ENCODE peak calls at places on chromosomes 1 and 21, in six cellular contexts. W, T, H, K, R and V are unnamed samples.

GRCh38 chr21:39345440-39345839 is 3.4 kb downstream of the HMGN1 start:
- DNase-seq in W (no peak), T (no peak), H (no peak), K (no peak), R (no peak), V (no peak)

GRCh38 chr1:56375184-56375837 is 204.1 kb downstream of the PLPP3 start:
- DNase-seq in W (no peak), T (peak; percentile 95), H (no peak), K (peak; percentile 36), R (no peak), V (no peak)

GRCh38 chr1:246567258-246568235 is 1.3 kb downstream of the CNST start:
- DNase-seq in W (no peak), T (no peak), H (no peak), K (no peak), R (no peak), V (no peak)

GRCh38 chr1:9400425-9401079 is 107.9 kb downstream of the SPSB1 start:
- DNase-seq in W (no peak), T (no peak), H (peak; percentile 33), K (no peak), R (no peak), V (no peak)

GRCh38 chr21:38911523-38912354 is 106.0 kb downstream of the ETS2 start:
- DNase-seq in W (no peak), T (no peak), H (no peak), K (no peak), R (no peak), V (no peak)

GRCh38 chr1:24743404-24744211 is 1.6 kb upstream of the CLIC4 start:
- DNase-seq in W (no peak), T (no peak), H (no peak), K (no peak), R (no peak), V (no peak)

GRCh38 chr21:46217511-46218196 is 10.9 kb downstream of the LSS start:
- DNase-seq in W (no peak), T (no peak), H (no peak), K (no peak), R (no peak), V (no peak)

GRCh38 chr1:876428-876827 is 47.3 kb upstream of the SAMD11 start:
- DNase-seq in W (no peak), T (no peak), H (no peak), K (no peak), R (no peak), V (no peak)

GRCh38 chr1:172429324-172430127 is 9.0 kb downstream of the C1orf105 start:
- DNase-seq in W (peak; percentile 20), T (peak; percentile 30), H (peak; percentile 12), K (peak; percentile 16), R (no peak), V (peak; percentile 63)

GRCh38 chr1:23910553-23911246 is 2.5 kb downstream of the CNR2 start:
- DNase-seq in W (no peak), T (no peak), H (no peak), K (no peak), R (no peak), V (no peak)

GRCh38 chr1:24961334-24961733 is 31.3 kb upstream of the RUNX3 start:
- DNase-seq in W (no peak), T (no peak), H (no peak), K (no peak), R (no peak), V (no peak)

GRCh38 chr1:228148971-228149340 is 774 bp upstream of the GJC2 start:
- DNase-seq in W (no peak), T (no peak), H (no peak), K (no peak), R (no peak), V (no peak)

GRCh38 chr1:208100906-208101305 is 143.3 kb downstream of the PLXNA2 start:
- DNase-seq in W (no peak), T (peak; percentile 90), H (no peak), K (no peak), R (no peak), V (no peak)

GRCh38 chr21:33543505-33544129 is 779 bp downstream of the SON start:
- DNase-seq in W (peak; percentile 74), T (no peak), H (no peak), K (peak; percentile 29), R (peak; percentile 70), V (no peak)

GRCh38 chr1:58779059-58779754 is 4.6 kb downstream of the JUN start:
- DNase-seq in W (no peak), T (no peak), H (no peak), K (no peak), R (no peak), V (no peak)

GRCh38 chr1:178693368-178693767 is 31.7 kb upstream of the RALGPS2 start:
- DNase-seq in W (no peak), T (no peak), H (no peak), K (no peak), R (no peak), V (peak; percentile 21)

GRCh38 chr1:65939636-65940035 is 146.9 kb downstream of the PDE4B start:
- DNase-seq in W (no peak), T (no peak), H (no peak), K (no peak), R (no peak), V (no peak)

GRCh38 chr1:37513795-37514349 is 694 bp downstream of the MEAF6 start:
- DNase-seq in W (peak; percentile 58), T (peak; percentile 91), H (peak; percentile 6), K (peak; percentile 26), R (peak; percentile 43), V (no peak)

GRCh38 chr1:30331415-30332065 is 391.8 kb downstream of the MATN1 start:
- DNase-seq in W (no peak), T (no peak), H (no peak), K (no peak), R (no peak), V (no peak)

GRCh38 chr1:2314297-2314802 is 77.0 kb downstream of the MORN1 start:
- DNase-seq in W (peak; percentile 11), T (no peak), H (no peak), K (no peak), R (no peak), V (no peak)

GRCh38 chr1:201445300-201445699 is 23.7 kb downstream of the PHLDA3 start:
- DNase-seq in W (no peak), T (no peak), H (no peak), K (no peak), R (no peak), V (no peak)

GRCh38 chr1:33802268-33802667 is 61.6 kb upstream of the HMGB4 start:
- DNase-seq in W (no peak), T (no peak), H (no peak), K (no peak), R (no peak), V (no peak)

GRCh38 chr1:163168053-163168452 is 34.7 kb downstream of the RGS5 start:
- DNase-seq in W (no peak), T (peak; percentile 36), H (no peak), K (no peak), R (no peak), V (peak; percentile 43)

GRCh38 chr1:224057461-224058199 is 56.3 kb upstream of the FBXO28 start:
- DNase-seq in W (no peak), T (no peak), H (no peak), K (no peak), R (no peak), V (no peak)

GRCh38 chr1:7127322-7128050 is 342.2 kb downstream of the CAMTA1 start:
- DNase-seq in W (no peak), T (no peak), H (no peak), K (no peak), R (no peak), V (no peak)

GRCh38 chr1:231020816-231021215 is 19.2 kb downstream of the FAM89A start:
- DNase-seq in W (no peak), T (no peak), H (no peak), K (no peak), R (no peak), V (no peak)

GRCh38 chr1:81693316-81693715 is 107.4 kb upstream of the ADGRL2 start:
- DNase-seq in W (no peak), T (no peak), H (no peak), K (no peak), R (no peak), V (no peak)

GRCh38 chr21:44709426-44710293 is 1.7 kb downstream of the TSPEAR start:
- DNase-seq in W (no peak), T (peak; percentile 89), H (peak; percentile 16), K (peak; percentile 48), R (no peak), V (no peak)